ENCODE peak calls at places on chromosomes 5 and 9, in five cellular contexts. One of them, this sample, is unnamed.

GRCh38 chr9:126148994-126149393 is 177.6 kb upstream of the MVB12B start:
- DNase-seq in activated effector memory CD4-positive, alpha-beta T cell treated with anti-CD3 and anti-CD28 coated beads, Interleukin-2, amount 50 U/mL, for 16 hours: peak; percentile 27
- DNase-seq in NCI-H460: no peak
- DNase-seq in GM03348: no peak
- DNase-seq in tibial nerve: no peak
- DNase-seq in this sample: no peak

GRCh38 chr9:76530458-76531100 is 71.6 kb downstream of the GCNT1 start:
- DNase-seq in activated effector memory CD4-positive, alpha-beta T cell treated with anti-CD3 and anti-CD28 coated beads, Interleukin-2, amount 50 U/mL, for 16 hours: no peak
- DNase-seq in NCI-H460: no peak
- DNase-seq in GM03348: peak; percentile 46
- DNase-seq in tibial nerve: no peak
- DNase-seq in this sample: no peak

GRCh38 chr9:116219686-116220085 is 66.1 kb downstream of the PAPPA start:
- DNase-seq in activated effector memory CD4-positive, alpha-beta T cell treated with anti-CD3 and anti-CD28 coated beads, Interleukin-2, amount 50 U/mL, for 16 hours: no peak
- DNase-seq in NCI-H460: no peak
- DNase-seq in GM03348: no peak
- DNase-seq in tibial nerve: no peak
- DNase-seq in this sample: no peak

GRCh38 chr9:109315480-109315879 is 5.4 kb downstream of the EPB41L4B start:
- DNase-seq in activated effector memory CD4-positive, alpha-beta T cell treated with anti-CD3 and anti-CD28 coated beads, Interleukin-2, amount 50 U/mL, for 16 hours: no peak
- DNase-seq in NCI-H460: no peak
- DNase-seq in GM03348: no peak
- DNase-seq in tibial nerve: no peak
- DNase-seq in this sample: no peak

GRCh38 chr5:173888473-173889135 is 455 bp downstream of the CPEB4 start:
- DNase-seq in activated effector memory CD4-positive, alpha-beta T cell treated with anti-CD3 and anti-CD28 coated beads, Interleukin-2, amount 50 U/mL, for 16 hours: peak; percentile 68
- DNase-seq in NCI-H460: no peak
- DNase-seq in GM03348: peak; percentile 46
- DNase-seq in tibial nerve: no peak
- DNase-seq in this sample: no peak

GRCh38 chr9:114386886-114387677 is 700 bp downstream of the AKNA start:
- DNase-seq in activated effector memory CD4-positive, alpha-beta T cell treated with anti-CD3 and anti-CD28 coated beads, Interleukin-2, amount 50 U/mL, for 16 hours: peak; percentile 73
- DNase-seq in NCI-H460: no peak
- DNase-seq in GM03348: peak; percentile 42
- DNase-seq in tibial nerve: no peak
- DNase-seq in this sample: no peak

GRCh38 chr9:114279693-114280092 is 43.2 kb upstream of the ORM1 start:
- DNase-seq in activated effector memory CD4-positive, alpha-beta T cell treated with anti-CD3 and anti-CD28 coated beads, Interleukin-2, amount 50 U/mL, for 16 hours: peak; percentile 21
- DNase-seq in NCI-H460: no peak
- DNase-seq in GM03348: no peak
- DNase-seq in tibial nerve: no peak
- DNase-seq in this sample: no peak

GRCh38 chr5:75059887-75060286 is 7.5 kb upstream of the GCNT4 start:
- DNase-seq in activated effector memory CD4-positive, alpha-beta T cell treated with anti-CD3 and anti-CD28 coated beads, Interleukin-2, amount 50 U/mL, for 16 hours: peak; percentile 71
- DNase-seq in NCI-H460: no peak
- DNase-seq in GM03348: no peak
- DNase-seq in tibial nerve: no peak
- DNase-seq in this sample: no peak

GRCh38 chr9:77589046-77589795 is 58.9 kb downstream of the GNA14 start:
- DNase-seq in activated effector memory CD4-positive, alpha-beta T cell treated with anti-CD3 and anti-CD28 coated beads, Interleukin-2, amount 50 U/mL, for 16 hours: no peak
- DNase-seq in NCI-H460: no peak
- DNase-seq in GM03348: no peak
- DNase-seq in tibial nerve: no peak
- DNase-seq in this sample: no peak

GRCh38 chr5:143537056-143537455 is 133.6 kb upstream of the NR3C1 start:
- DNase-seq in activated effector memory CD4-positive, alpha-beta T cell treated with anti-CD3 and anti-CD28 coated beads, Interleukin-2, amount 50 U/mL, for 16 hours: no peak
- DNase-seq in NCI-H460: no peak
- DNase-seq in GM03348: no peak
- DNase-seq in tibial nerve: no peak
- DNase-seq in this sample: no peak

GRCh38 chr9:91720746-91721705 is 229.0 kb downstream of the ROR2 start:
- DNase-seq in activated effector memory CD4-positive, alpha-beta T cell treated with anti-CD3 and anti-CD28 coated beads, Interleukin-2, amount 50 U/mL, for 16 hours: no peak
- DNase-seq in NCI-H460: no peak
- DNase-seq in GM03348: no peak
- DNase-seq in tibial nerve: no peak
- DNase-seq in this sample: no peak

GRCh38 chr5:73229271-73229670 is 56.3 kb downstream of the TMEM174 start:
- DNase-seq in activated effector memory CD4-positive, alpha-beta T cell treated with anti-CD3 and anti-CD28 coated beads, Interleukin-2, amount 50 U/mL, for 16 hours: no peak
- DNase-seq in NCI-H460: no peak
- DNase-seq in GM03348: peak; percentile 78
- DNase-seq in tibial nerve: no peak
- DNase-seq in this sample: no peak

GRCh38 chr5:98989723-98990122 is 60.9 kb upstream of the CHD1 start:
- DNase-seq in activated effector memory CD4-positive, alpha-beta T cell treated with anti-CD3 and anti-CD28 coated beads, Interleukin-2, amount 50 U/mL, for 16 hours: no peak
- DNase-seq in NCI-H460: no peak
- DNase-seq in GM03348: no peak
- DNase-seq in tibial nerve: no peak
- DNase-seq in this sample: no peak

GRCh38 chr9:13535141-13535540 is 255.6 kb upstream of the MPDZ start:
- DNase-seq in activated effector memory CD4-positive, alpha-beta T cell treated with anti-CD3 and anti-CD28 coated beads, Interleukin-2, amount 50 U/mL, for 16 hours: no peak
- DNase-seq in NCI-H460: no peak
- DNase-seq in GM03348: no peak
- DNase-seq in tibial nerve: no peak
- DNase-seq in this sample: no peak

GRCh38 chr5:127746756-127747155 is 43.6 kb downstream of the CCDC192 start:
- DNase-seq in activated effector memory CD4-positive, alpha-beta T cell treated with anti-CD3 and anti-CD28 coated beads, Interleukin-2, amount 50 U/mL, for 16 hours: no peak
- DNase-seq in NCI-H460: peak; percentile 8
- DNase-seq in GM03348: peak; percentile 40
- DNase-seq in tibial nerve: no peak
- DNase-seq in this sample: no peak

GRCh38 chr9:85443190-85443598 is 298.6 kb downstream of the AGTPBP1 start:
- DNase-seq in activated effector memory CD4-positive, alpha-beta T cell treated with anti-CD3 and anti-CD28 coated beads, Interleukin-2, amount 50 U/mL, for 16 hours: no peak
- DNase-seq in NCI-H460: no peak
- DNase-seq in GM03348: no peak
- DNase-seq in tibial nerve: no peak
- DNase-seq in this sample: no peak

GRCh38 chr5:147809830-147810666 is 21.4 kb downstream of the SPINK1 start:
- DNase-seq in activated effector memory CD4-positive, alpha-beta T cell treated with anti-CD3 and anti-CD28 coated beads, Interleukin-2, amount 50 U/mL, for 16 hours: no peak
- DNase-seq in NCI-H460: no peak
- DNase-seq in GM03348: no peak
- DNase-seq in tibial nerve: no peak
- DNase-seq in this sample: no peak

GRCh38 chr9:12843735-12844134 is 68.9 kb downstream of the LURAP1L start:
- DNase-seq in activated effector memory CD4-positive, alpha-beta T cell treated with anti-CD3 and anti-CD28 coated beads, Interleukin-2, amount 50 U/mL, for 16 hours: no peak
- DNase-seq in NCI-H460: no peak
- DNase-seq in GM03348: no peak
- DNase-seq in tibial nerve: no peak
- DNase-seq in this sample: no peak

GRCh38 chr9:121784706-121785426 is 133.4 kb downstream of the DAB2IP start:
- DNase-seq in activated effector memory CD4-positive, alpha-beta T cell treated with anti-CD3 and anti-CD28 coated beads, Interleukin-2, amount 50 U/mL, for 16 hours: peak; percentile 31
- DNase-seq in NCI-H460: no peak
- DNase-seq in GM03348: no peak
- DNase-seq in tibial nerve: no peak
- DNase-seq in this sample: no peak

GRCh38 chr9:134800791-134801339 is 79.7 kb upstream of the FCN2 start:
- DNase-seq in activated effector memory CD4-positive, alpha-beta T cell treated with anti-CD3 and anti-CD28 coated beads, Interleukin-2, amount 50 U/mL, for 16 hours: no peak
- DNase-seq in NCI-H460: no peak
- DNase-seq in GM03348: no peak
- DNase-seq in tibial nerve: no peak
- DNase-seq in this sample: no peak

GRCh38 chr9:14251146-14252071 is 62.5 kb downstream of the NFIB start:
- DNase-seq in activated effector memory CD4-positive, alpha-beta T cell treated with anti-CD3 and anti-CD28 coated beads, Interleukin-2, amount 50 U/mL, for 16 hours: no peak
- DNase-seq in NCI-H460: peak; percentile 46
- DNase-seq in GM03348: peak; percentile 51
- DNase-seq in tibial nerve: peak; percentile 56
- DNase-seq in this sample: no peak

GRCh38 chr5:130386155-130386554 is 481.9 kb downstream of the CHSY3 start:
- DNase-seq in activated effector memory CD4-positive, alpha-beta T cell treated with anti-CD3 and anti-CD28 coated beads, Interleukin-2, amount 50 U/mL, for 16 hours: no peak
- DNase-seq in NCI-H460: peak; percentile 11
- DNase-seq in GM03348: no peak
- DNase-seq in tibial nerve: no peak
- DNase-seq in this sample: no peak

GRCh38 chr5:52799983-52800393 is 12.3 kb downstream of the ITGA1 start:
- DNase-seq in activated effector memory CD4-positive, alpha-beta T cell treated with anti-CD3 and anti-CD28 coated beads, Interleukin-2, amount 50 U/mL, for 16 hours: peak; percentile 98
- DNase-seq in NCI-H460: peak; percentile 92
- DNase-seq in GM03348: peak; percentile 98
- DNase-seq in tibial nerve: peak; percentile 81
- DNase-seq in this sample: peak; percentile 88

GRCh38 chr9:2663486-2663885 is 41.9 kb downstream of the VLDLR start:
- DNase-seq in activated effector memory CD4-positive, alpha-beta T cell treated with anti-CD3 and anti-CD28 coated beads, Interleukin-2, amount 50 U/mL, for 16 hours: no peak
- DNase-seq in NCI-H460: no peak
- DNase-seq in GM03348: no peak
- DNase-seq in tibial nerve: no peak
- DNase-seq in this sample: no peak

GRCh38 chr5:78972654-78973428 is 12.3 kb downstream of the ARSB start:
- DNase-seq in activated effector memory CD4-positive, alpha-beta T cell treated with anti-CD3 and anti-CD28 coated beads, Interleukin-2, amount 50 U/mL, for 16 hours: no peak
- DNase-seq in NCI-H460: no peak
- DNase-seq in GM03348: peak; percentile 24
- DNase-seq in tibial nerve: peak; percentile 47
- DNase-seq in this sample: no peak

This sample was measured in COLO829.